ENCODE peak calls at places on chromosomes 1 and 21, in four cellular contexts. J, A, E and H are unnamed samples.

GRCh38 chr1:16022393-16022792 is 557 bp downstream of the CLCNKA start:
- DNase-seq in J (no peak), E (no peak), A (no peak), H (peak)

GRCh38 chr1:7338439-7338838 is 432.7 kb upstream of the VAMP3 start:
- DNase-seq in J (no peak), E (no peak), A (no peak), H (no peak)

GRCh38 chr1:244833734-244834595 is 1.5 kb upstream of the COX20 start:
- DNase-seq in J (no peak), E (peak), A (peak), H (peak)

GRCh38 chr1:234896477-234897364 is 231.9 kb downstream of the TOMM20 start:
- DNase-seq in J (no peak), E (peak), A (no peak), H (no peak)

GRCh38 chr21:20639026-20639425 is 359.2 kb upstream of the NCAM2 start:
- DNase-seq in J (no peak), A (no peak), E (peak), H (no peak)

GRCh38 chr1:232586679-232587078 is 43.3 kb downstream of the SIPA1L2 start:
- DNase-seq in J (no peak), A (no peak), E (no peak), H (no peak)

GRCh38 chr1:3023994-3024393 is 2.7 kb downstream of the ACTRT2 start:
- DNase-seq in E (no peak), J (no peak), A (no peak), H (no peak)

GRCh38 chr1:54334996-54335395 is 71.2 kb downstream of the SSBP3 start:
- DNase-seq in A (no peak), E (peak), J (no peak), H (peak)

GRCh38 chr1:112718691-112719418 is 3.7 kb upstream of the PPM1J start:
- DNase-seq in J (no peak), E (peak), A (peak), H (peak)

GRCh38 chr1:40477680-40478057 is 579 bp downstream of the ZFP69 start:
- DNase-seq in J (no peak), E (peak), A (no peak), H (peak)

GRCh38 chr21:30434033-30434631 is 4.1 kb downstream of the KRTAP13-4 start:
- DNase-seq in A (no peak), J (peak), E (peak), H (no peak)

GRCh38 chr1:31272369-31272768 is 24.2 kb downstream of the SNRNP40 start:
- DNase-seq in E (no peak), J (no peak), A (no peak), H (no peak)

GRCh38 chr1:43304287-43304615 is 3.5 kb downstream of the TIE1 start:
- DNase-seq in J (no peak), A (peak), E (no peak), H (no peak)

GRCh38 chr1:145963218-145964019 is 956 bp downstream of the ANKRD34A start:
- DNase-seq in A (no peak), J (no peak), E (peak), H (no peak)

GRCh38 chr1:202807367-202807925 is 775 bp downstream of the KDM5B start:
- DNase-seq in A (peak), E (peak), J (no peak), H (peak)